ENCODE peak calls at places on chromosome 4, in ten cellular contexts. M, H, L, B, Y, I, O, U, V and S are unnamed samples.

GRCh38 chr4:137961051-137961438 is 281.1 kb downstream of the SLC7A11 start:
- DNase-seq in M (no peak), H (peak), L (no peak), B (peak), Y (peak), I (no peak), O (no peak), U (no peak), V (peak), S (no peak)

GRCh38 chr4:22237155-22237751 is 278.6 kb downstream of the ADGRA3 start:
- DNase-seq in M (no peak), H (no peak), L (peak), B (peak), Y (no peak), I (no peak), O (peak), U (peak), V (no peak), S (peak)

GRCh38 chr4:89110541-89110985 is 770 bp upstream of the TIGD2 start:
- DNase-seq in M (no peak), H (peak), L (no peak), B (no peak), Y (no peak), I (no peak), O (peak), U (no peak), V (no peak), S (no peak)

GRCh38 chr4:153521995-153522799 is 56.0 kb downstream of the TMEM131L start:
- DNase-seq in M (no peak), H (no peak), L (no peak), B (no peak), Y (no peak), I (no peak), O (no peak), U (no peak), V (no peak), S (no peak)

GRCh38 chr4:6272863-6273660 is 3.4 kb downstream of the WFS1 start:
- DNase-seq in M (no peak), H (no peak), L (no peak), B (no peak), Y (no peak), I (no peak), O (no peak), U (no peak), V (peak), S (no peak)

GRCh38 chr4:22515888-22516541 is at the start of gene ADGRA3:
- DNase-seq in M (peak), H (peak), L (peak), B (peak), Y (peak), I (peak), O (peak), U (no peak), V (peak), S (peak)

GRCh38 chr4:21113496-21114213 is 413.4 kb downstream of the PACRGL start:
- DNase-seq in M (no peak), H (no peak), L (no peak), B (no peak), Y (no peak), I (no peak), O (no peak), U (no peak), V (no peak), S (no peak)

GRCh38 chr4:129672941-129673340 is 577.0 kb downstream of the C4orf33 start:
- DNase-seq in M (no peak), H (no peak), L (no peak), B (no peak), Y (no peak), I (no peak), O (no peak), U (no peak), V (no peak), S (no peak)

GRCh38 chr4:151409470-151410313 is 716 bp downstream of the FHIP1A start:
- DNase-seq in M (peak), H (peak), L (peak), B (peak), Y (peak), I (no peak), O (peak), U (peak), V (peak), S (peak)

GRCh38 chr4:114257516-114257915 is 278.1 kb upstream of the ARSJ start:
- DNase-seq in M (no peak), H (no peak), L (no peak), B (no peak), Y (no peak), I (no peak), O (no peak), U (no peak), V (no peak), S (no peak)

GRCh38 chr4:38101563-38101962 is 141.4 kb downstream of the PTTG2 start:
- DNase-seq in M (no peak), H (no peak), L (no peak), B (no peak), Y (no peak), I (no peak), O (no peak), U (no peak), V (no peak), S (no peak)

GRCh38 chr4:829291-829690 is 3.4 kb upstream of the CPLX1 start:
- DNase-seq in M (peak), H (no peak), L (no peak), B (no peak), Y (no peak), I (no peak), O (no peak), U (no peak), V (no peak), S (no peak)

GRCh38 chr4:148445071-148445902 is 3.1 kb upstream of the NR3C2 start:
- DNase-seq in M (peak), H (peak), L (peak), B (peak), Y (peak), I (peak), O (peak), U (no peak), V (peak), S (peak)

GRCh38 chr4:8472689-8473197 is 32.2 kb downstream of the TRMT44 start:
- DNase-seq in M (peak), H (no peak), L (no peak), B (no peak), Y (no peak), I (no peak), O (no peak), U (no peak), V (no peak), S (no peak)

GRCh38 chr4:182306792-182307507 is 63.7 kb downstream of the TENM3 start:
- DNase-seq in M (no peak), H (no peak), L (no peak), B (no peak), Y (no peak), I (no peak), O (no peak), U (no peak), V (no peak), S (no peak)

GRCh38 chr4:122826596-122827257 is at the start of gene FGF2:
- DNase-seq in M (peak), H (peak), L (peak), B (peak), Y (peak), I (peak), O (peak), U (no peak), V (peak), S (peak)

GRCh38 chr4:124712417-124713212 is at the start of gene ANKRD50:
- DNase-seq in M (peak), H (peak), L (peak), B (peak), Y (peak), I (peak), O (peak), U (peak), V (peak), S (peak)
- TF ChIP-seq POLR2A in M (peak), H (peak), L (no peak), B (peak), Y (no peak), I (peak), O (no peak), U (peak), V (peak), S (peak)

DNA sequence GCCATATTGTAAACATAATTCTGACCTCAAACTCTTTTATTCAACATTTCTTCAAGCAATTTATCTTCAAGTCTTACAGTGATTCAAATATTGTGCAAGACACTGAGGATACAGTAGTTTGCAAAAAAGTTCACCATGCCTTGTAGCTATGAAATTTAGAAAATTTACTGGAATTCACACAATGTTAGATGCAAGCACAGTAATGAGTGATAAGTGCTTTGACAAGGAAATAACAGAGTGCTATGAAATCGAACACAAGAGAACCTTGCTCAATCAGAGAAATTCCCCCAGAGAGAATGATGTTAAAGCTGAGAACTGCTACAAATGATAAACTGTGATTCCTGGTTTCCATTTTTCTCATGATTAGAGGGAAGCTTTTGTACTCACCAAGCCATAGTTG is 952.9 kb downstream of the FAT4 start:
- DNase-seq in M (no peak), H (no peak), L (no peak), B (no peak), Y (no peak), I (no peak), O (no peak), U (no peak), V (no peak), S (no peak)
- TF ChIP-seq POLR2AphosphoS5 in M (no peak), H (no peak), L (no peak), B (no peak), Y (no peak), I (no peak), O (no peak), U (no peak), V (no peak), S (no peak)

GRCh38 chr4:124121511-124121934 is 591.0 kb downstream of the ANKRD50 start:
- DNase-seq in M (no peak), H (no peak), L (no peak), B (peak), Y (no peak), I (no peak), O (no peak), U (no peak), V (no peak), S (no peak)

GRCh38 chr4:124123181-124123580 is 589.4 kb downstream of the ANKRD50 start:
- DNase-seq in M (no peak), H (no peak), L (no peak), B (no peak), Y (no peak), I (no peak), O (no peak), U (no peak), V (no peak), S (no peak)

DNA sequence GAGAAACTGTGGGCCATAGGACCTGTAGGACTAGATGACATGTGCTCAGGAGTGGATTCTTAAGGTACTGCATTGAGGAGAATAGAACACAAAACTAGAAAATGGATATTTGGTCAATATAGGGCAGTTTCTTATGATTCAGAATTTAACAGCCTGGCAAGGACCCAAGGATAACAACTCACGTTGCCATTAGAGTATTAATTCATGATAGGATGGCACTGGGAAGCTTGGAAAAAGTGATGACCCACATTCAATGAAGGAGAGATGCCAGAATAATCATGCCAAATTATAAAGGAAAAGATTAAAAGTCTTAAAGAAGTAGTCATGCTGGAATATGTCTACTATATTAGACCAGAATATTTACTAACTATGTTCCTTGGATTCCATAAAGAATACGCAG is 594.5 kb downstream of the ANKRD50 start:
- DNase-seq in M (no peak), H (no peak), L (no peak), B (no peak), Y (no peak), I (no peak), O (no peak), U (no peak), V (no peak), S (no peak)
- TF ChIP-seq CTCF in M (no peak), H (no peak), L (no peak), B (no peak), Y (no peak), I (no peak), O (no peak), U (no peak), V (no peak), S (no peak)

DNA sequence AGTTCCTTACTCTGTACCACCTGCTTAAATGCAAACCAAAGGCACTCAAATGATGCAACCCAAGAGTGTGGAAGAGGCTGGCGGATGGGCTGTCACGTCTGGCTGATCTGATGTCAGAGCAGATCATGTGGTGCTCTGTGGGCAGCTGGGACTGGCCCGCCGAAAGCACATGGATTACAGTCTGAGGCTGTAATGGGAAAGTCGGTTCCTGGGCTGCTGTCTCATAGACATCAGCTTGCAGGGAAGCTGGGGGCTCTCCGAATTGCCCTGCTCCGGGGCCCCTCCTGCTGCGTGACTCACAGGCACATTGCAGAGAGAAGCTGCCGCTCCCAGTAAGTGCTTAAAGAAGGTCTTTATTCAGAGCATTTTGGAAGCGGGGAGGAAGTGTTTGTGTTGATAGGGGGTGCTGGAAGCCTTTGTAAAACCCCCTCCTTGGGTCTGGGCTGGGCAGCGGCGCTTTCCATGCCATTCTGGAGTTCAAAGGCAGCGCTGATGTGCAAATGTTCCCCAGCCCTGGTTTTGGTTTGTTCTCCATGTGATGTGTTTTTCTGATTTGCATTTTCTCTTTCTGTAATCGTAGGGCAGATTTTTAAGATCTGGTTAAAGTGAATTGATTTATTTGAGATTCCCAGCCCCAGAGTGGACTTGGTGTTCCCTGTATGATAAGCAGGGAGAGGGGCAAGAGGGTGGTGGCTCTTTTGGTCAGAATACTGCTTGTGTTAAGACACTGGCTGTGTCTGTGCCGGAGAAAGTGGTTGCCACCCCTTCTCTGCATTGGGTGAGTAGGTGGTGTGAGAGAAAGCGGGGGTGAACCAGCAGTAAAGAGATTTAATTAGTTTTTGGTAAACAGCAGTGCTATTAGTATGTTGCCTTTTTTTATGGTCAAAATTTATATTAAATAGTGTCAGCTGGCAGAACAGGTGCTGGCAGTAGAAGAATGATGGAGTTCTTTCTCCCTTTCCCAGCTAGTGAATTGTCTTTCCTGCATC is 181.3 kb downstream of the LARP7 start:
- DNase-seq in M (peak), H (peak), L (peak), B (no peak), Y (peak), I (peak), O (peak), U (peak), V (peak), S (peak)
- TF ChIP-seq POLR2A in M (no peak), H (no peak), L (no peak), B (no peak), Y (no peak), I (no peak), O (no peak), U (no peak), V (no peak), S (no peak)